ENCODE peak calls at places on chromosomes 12 and 14, in five cellular contexts. D is K562, X is SK-N-SH, N is HepG2, J is IMR-90. G is an unnamed sample.

GRCh38 chr14:71242237-71242748 is 335.0 kb downstream of the PCNX1 start:
- DNase-seq in X (peak), D (no peak), J (peak), N (no peak), G (no peak)

GRCh38 chr14:67623114-67623513 is 3.4 kb downstream of the ARG2 start:
- DNase-seq in J (no peak), N (peak), D (no peak), X (no peak), G (no peak)

GRCh38 chr12:31363826-31364225 is 37.9 kb upstream of the SINHCAF start:
- DNase-seq in J (no peak), D (no peak), N (no peak), X (no peak), G (no peak)

GRCh38 chr14:94046696-94047250 is 20.6 kb downstream of the OTUB2 start:
- DNase-seq in J (no peak), X (no peak), D (no peak), N (no peak), G (no peak)

GRCh38 chr14:91963465-91963864 is 16.0 kb upstream of the FBLN5 start:
- DNase-seq in X (no peak), D (no peak), N (no peak), J (peak), G (no peak)

GRCh38 chr12:104049278-104050257 is at the start of gene GLT8D2:
- DNase-seq in N (no peak), X (peak), J (peak), D (no peak), G (no peak)

GRCh38 chr14:87133073-87133815 is 859.7 kb downstream of the GALC start:
- DNase-seq in N (no peak), J (peak), X (no peak), D (no peak), G (no peak)

GRCh38 chr14:104634031-104634760 is 29.6 kb upstream of the TMEM179 start:
- DNase-seq in N (no peak), D (no peak), J (no peak), X (peak), G (no peak)

GRCh38 chr12:131132118-131132892 is 178.6 kb downstream of the ADGRD1 start:
- DNase-seq in J (peak), X (peak), D (peak), N (peak), G (no peak)

GRCh38 chr14:83053022-83053710 is 1519.5 kb upstream of the SEL1L start:
- DNase-seq in D (no peak), J (no peak), X (no peak), N (no peak), G (no peak)

GRCh38 chr12:1319215-1319614 is 275.2 kb downstream of the FBXL14 start:
- DNase-seq in N (no peak), X (no peak), D (no peak), J (peak), G (no peak)

GRCh38 chr12:54649825-54650224 is 1.7 kb upstream of the DCD start:
- DNase-seq in X (no peak), D (no peak), N (no peak), J (no peak), G (no peak)

GRCh38 chr14:96424104-96424989 is 32.4 kb downstream of the AK7 start:
- DNase-seq in D (peak), J (peak), X (peak), N (peak), G (peak)

GRCh38 chr14:79584679-79585078 is 626.6 kb downstream of the DIO2 start:
- DNase-seq in D (no peak), X (no peak), N (no peak), J (peak), G (no peak)

GRCh38 chr14:93954900-93955891 is 21.2 kb downstream of the ASB2 start:
- DNase-seq in N (no peak), X (peak), J (no peak), D (no peak), G (no peak)

GRCh38 chr14:74019408-74019714 is 212 bp downstream of the BBOF1 start:
- DNase-seq in N (no peak), J (no peak), D (no peak), X (no peak), G (no peak)

GRCh38 chr12:46459111-46459510 is 86.5 kb upstream of the SLC38A2 start:
- DNase-seq in N (no peak), D (no peak), J (peak), X (no peak), G (no peak)

GRCh38 chr12:104063712-104064030 is 660 bp upstream of the HCFC2 start:
- DNase-seq in N (no peak), X (no peak), J (peak), D (no peak), G (peak)

GRCh38 chr12:29889737-29890136 is 106.0 kb upstream of the TMTC1 start:
- DNase-seq in N (peak), D (no peak), X (peak), J (peak), G (no peak)

GRCh38 chr12:121831571-121832235 is 27.0 kb downstream of the HPD start:
- DNase-seq in N (no peak), J (no peak), D (no peak), X (no peak), G (no peak)
- TF ChIP-seq MXI1 in N (no peak), J (no peak), D (no peak), X (no peak), G (no peak)

DNA sequence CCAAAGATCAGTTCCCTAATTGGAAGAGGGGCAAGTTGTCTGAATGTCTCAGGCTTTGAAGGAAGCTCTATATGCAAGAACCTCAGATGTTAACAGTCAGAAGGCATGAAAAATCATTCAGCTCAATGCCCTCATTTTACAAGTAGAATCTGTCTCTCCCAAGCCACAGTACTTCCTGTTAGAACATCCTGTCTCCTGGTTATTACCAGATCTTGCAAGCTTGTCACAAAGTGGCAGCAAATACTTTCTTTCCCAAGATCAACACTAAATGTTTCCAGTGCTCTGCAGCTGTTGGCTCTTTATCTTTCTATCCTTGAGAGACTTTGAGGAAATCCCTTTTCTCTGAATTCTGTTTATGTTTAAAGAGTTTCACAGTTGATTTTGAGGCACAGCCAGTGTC is 235.5 kb downstream of the AKAP6 start:
- DNase-seq in X (no peak), J (peak), N (no peak), D (no peak), G (no peak)
- TF ChIP-seq MXI1 in X (no peak), J (no peak), N (no peak), D (no peak), G (no peak)

DNA sequence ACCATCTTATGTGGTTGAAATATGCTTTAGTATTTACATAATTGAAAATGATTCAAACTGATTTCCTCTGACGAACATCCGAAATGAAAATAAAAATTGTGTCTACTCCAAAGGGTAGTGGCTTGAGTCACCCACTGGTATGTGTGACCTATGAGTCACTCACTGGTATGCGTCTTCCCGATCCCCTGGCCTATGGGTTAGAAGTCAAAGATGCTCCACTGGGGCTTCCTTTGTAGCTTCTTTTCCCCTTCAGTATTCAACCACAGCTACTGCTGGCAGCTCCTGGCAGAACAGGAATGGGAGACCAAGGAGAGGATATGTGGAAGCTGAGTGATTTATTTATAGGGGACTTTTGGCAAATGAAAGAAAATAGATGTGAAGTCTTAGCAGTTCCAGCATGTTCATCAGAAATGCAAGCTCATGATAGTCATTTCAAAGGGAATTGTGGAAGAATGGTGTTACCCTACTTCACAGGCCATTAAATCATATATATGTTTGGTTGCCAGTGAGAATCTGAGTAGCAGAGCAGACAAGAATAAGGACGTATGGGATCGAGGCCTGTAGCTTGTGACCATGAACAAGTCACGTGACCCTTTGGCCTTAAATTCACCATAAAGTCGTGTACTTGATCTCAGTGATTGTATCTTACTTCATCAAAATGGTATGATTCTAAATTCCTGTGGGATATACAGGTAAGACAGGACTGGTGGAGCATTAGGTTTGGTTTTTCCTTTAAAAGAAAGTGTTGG is 108.3 kb downstream of the CRADD start:
- DNase-seq in D (peak), X (no peak), N (peak), J (peak), G (no peak)
- TF ChIP-seq MXI1 in D (no peak), X (no peak), N (no peak), J (no peak), G (no peak)

GRCh38 chr12:34397591-34398365 is 375.5 kb downstream of the ALG10 start:
- DNase-seq in X (peak), J (no peak), N (no peak), D (peak), G (no peak)

GRCh38 chr12:34398366-34398705 is 376.0 kb downstream of the ALG10 start:
- DNase-seq in N (no peak), J (no peak), D (peak), X (peak), G (no peak)

GRCh38 chr12:34400423-34400881 is 378.2 kb downstream of the ALG10 start:
- DNase-seq in X (peak), N (no peak), D (peak), J (no peak), G (no peak)

GRCh38 chr12:34399631-34400422 is 377.5 kb downstream of the ALG10 start:
- DNase-seq in X (peak), J (no peak), N (no peak), D (peak), G (no peak)

DNA sequence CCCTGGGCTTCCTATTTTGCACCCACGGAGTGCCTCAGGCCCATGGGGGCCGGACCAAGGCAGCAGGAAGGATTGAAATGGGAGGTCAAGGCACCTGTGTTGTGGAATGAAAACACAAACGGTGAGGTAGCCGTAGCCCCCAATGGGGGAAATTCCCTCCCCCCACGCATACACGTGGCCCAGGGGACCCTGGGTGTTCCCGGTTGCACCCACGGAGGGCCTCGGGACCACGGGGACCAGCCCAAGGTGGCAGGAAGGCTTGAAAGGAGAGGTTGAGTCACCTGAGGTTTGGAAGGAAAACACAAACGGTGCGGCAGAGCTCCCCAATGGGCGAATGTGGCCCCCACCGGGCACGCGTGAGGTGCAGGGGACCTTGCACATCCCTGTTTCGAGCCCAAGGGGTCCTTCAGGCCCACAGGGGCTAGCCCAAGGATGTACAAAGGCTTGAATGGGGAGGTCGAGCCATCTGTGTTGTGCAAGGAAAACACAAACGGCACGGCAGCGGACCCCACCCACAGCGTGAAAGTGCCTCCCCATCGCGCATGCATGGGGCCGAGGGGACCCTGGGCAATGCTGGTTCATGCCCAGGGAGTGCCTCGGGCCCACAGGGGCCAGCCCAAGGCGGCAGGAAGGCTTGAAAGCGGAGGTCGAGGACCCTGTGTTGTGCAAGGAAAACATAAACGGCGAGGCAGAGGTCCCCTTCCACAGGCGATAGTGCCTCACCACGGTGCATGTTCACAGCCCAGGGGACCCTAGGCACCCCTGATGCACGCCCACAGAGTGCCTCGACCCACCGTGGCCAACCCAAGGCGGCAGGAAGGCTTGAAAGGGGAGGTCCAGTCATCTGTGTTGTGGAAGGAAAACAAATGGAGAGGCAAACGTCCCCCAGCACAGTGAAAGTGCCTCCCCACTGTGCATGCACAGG is 376.7 kb downstream of the ALG10 start:
- DNase-seq in D (peak), N (no peak), J (no peak), X (peak), G (no peak)
- TF ChIP-seq MXI1 in D (no peak), N (no peak), J (no peak), X (no peak), G (no peak)